ENCODE peak calls at places on chromosome 14, in six cellular contexts. R is Caco-2, J is T-cell, V is GM12864, U is HT1080, W is HEK293T. I is an unnamed sample.
A peak's percentile ranks its signal among the peaks of the same experiment; 100 is the strongest.

GRCh38 chr14:22264759-22265158 is 324.3 kb downstream of the DAD1 start:
- DNase-seq in V (no peak), U (no peak), J (no peak), R (no peak), W (no peak), I (no peak)

GRCh38 chr14:98233656-98234055 is 1038.3 kb downstream of the BCL11B start:
- DNase-seq in R (no peak), V (no peak), W (no peak), U (no peak), J (no peak), I (no peak)

GRCh38 chr14:80080601-80081000 is 130.7 kb downstream of the DIO2 start:
- DNase-seq in V (no peak), J (no peak), W (no peak), R (no peak), U (no peak), I (no peak)

GRCh38 chr14:77543637-77544334 is 45.2 kb upstream of the ISM2 start:
- DNase-seq in U (no peak), J (no peak), W (no peak), V (no peak), R (no peak), I (no peak)

GRCh38 chr14:49959822-49960408 is 67.0 kb downstream of the ARF6 start:
- DNase-seq in W (no peak), V (peak; percentile 82), U (no peak), J (no peak), R (no peak), I (no peak)

GRCh38 chr14:100604126-100604501 is 16.9 kb upstream of the BEGAIN start:
- DNase-seq in R (peak; percentile 4), V (no peak), J (no peak), U (no peak), W (no peak), I (no peak)

GRCh38 chr14:39491134-39491541 is 58.9 kb upstream of the FBXO33 start:
- DNase-seq in J (no peak), R (no peak), W (peak; percentile 18), U (peak; percentile 15), V (no peak), I (no peak)

GRCh38 chr14:59273737-59274136 is 85.3 kb downstream of the DAAM1 start:
- DNase-seq in V (no peak), W (no peak), U (no peak), R (no peak), J (no peak), I (no peak)

GRCh38 chr14:76056128-76056527 is 70.6 kb downstream of the IFT43 start:
- DNase-seq in V (no peak), R (no peak), U (peak; percentile 24), W (peak; percentile 36), J (no peak), I (no peak)

GRCh38 chr14:73823339-73823885 is 28.2 kb upstream of the PTGR2 start:
- DNase-seq in R (no peak), U (no peak), V (no peak), W (no peak), J (no peak), I (no peak)

GRCh38 chr14:50801706-50802105 is 29.3 kb downstream of the NIN start:
- DNase-seq in V (no peak), W (no peak), J (no peak), R (no peak), U (peak; percentile 73), I (no peak)

GRCh38 chr14:102140027-102140749 is 491 bp downstream of the WDR20 start:
- DNase-seq in R (peak; percentile 49), W (peak; percentile 41), V (no peak), U (peak; percentile 10), J (peak; percentile 6), I (peak; percentile 24)